ENCODE peak calls at places on chromosomes 2 and 18, in seven cellular contexts. One of them, this sample, is unnamed. For H3K9me3, the result is how much of the 10 kb centered on the place peaks cover.

GRCh38 chr2:59029058-59029457 is 787.9 kb upstream of the FANCL start:
- DNase-seq in HepG2: no peak
- DNase-seq in GM12878: no peak
- DNase-seq in K562: no peak
- DNase-seq in HCT116: no peak
- DNase-seq in SK-N-SH: no peak
- DNase-seq in H1: no peak
- DNase-seq in this sample: no peak

GRCh38 chr2:174004900-174005605 is 39.9 kb upstream of the SP3 start:
- DNase-seq in H1: no peak
- DNase-seq in HCT116: no peak
- DNase-seq in GM12878: no peak
- DNase-seq in K562: no peak
- DNase-seq in SK-N-SH: no peak
- DNase-seq in HepG2: no peak
- DNase-seq in this sample: no peak

GRCh38 chr2:149037851-149038250 is 648 bp upstream of the LYPD6B start:
- DNase-seq in SK-N-SH: peak
- DNase-seq in K562: peak
- DNase-seq in GM12878: no peak
- DNase-seq in H1: no peak
- DNase-seq in HepG2: no peak
- DNase-seq in HCT116: peak
- DNase-seq in this sample: no peak

GRCh38 chr2:56100791-56101312 is 82.9 kb upstream of the CCDC85A start:
- DNase-seq in K562: no peak
- DNase-seq in HCT116: no peak
- DNase-seq in GM12878: no peak
- DNase-seq in H1: no peak
- DNase-seq in HepG2: no peak
- DNase-seq in SK-N-SH: no peak
- DNase-seq in this sample: no peak

GRCh38 chr2:40041983-40042382 is 262.9 kb upstream of the THUMPD2 start:
- DNase-seq in HepG2: no peak
- DNase-seq in H1: no peak
- DNase-seq in K562: no peak
- DNase-seq in HCT116: no peak
- DNase-seq in GM12878: no peak
- DNase-seq in SK-N-SH: no peak
- DNase-seq in this sample: no peak

GRCh38 chr2:54332386-54332785 is 76.4 kb upstream of the TSPYL6 start:
- DNase-seq in SK-N-SH: no peak
- DNase-seq in HCT116: no peak
- DNase-seq in K562: no peak
- DNase-seq in GM12878: no peak
- DNase-seq in H1: no peak
- DNase-seq in HepG2: no peak
- DNase-seq in this sample: no peak

GRCh38 chr18:45755936-45756335 is 32.0 kb downstream of the SLC14A1 start:
- DNase-seq in GM12878: no peak
- DNase-seq in HepG2: no peak
- DNase-seq in HCT116: no peak
- DNase-seq in H1: no peak
- DNase-seq in K562: no peak
- DNase-seq in SK-N-SH: no peak
- DNase-seq in this sample: no peak

GRCh38 chr2:138602166-138602460 is 100.5 kb downstream of the SPOPL start:
- DNase-seq in HCT116: no peak
- DNase-seq in H1: no peak
- DNase-seq in GM12878: no peak
- DNase-seq in HepG2: no peak
- DNase-seq in K562: no peak
- DNase-seq in SK-N-SH: no peak
- DNase-seq in this sample: no peak

GRCh38 chr2:12504443-12504842 is 212.3 kb upstream of the TRIB2 start:
- DNase-seq in HCT116: no peak
- DNase-seq in SK-N-SH: no peak
- DNase-seq in K562: peak
- DNase-seq in GM12878: peak
- DNase-seq in HepG2: no peak
- DNase-seq in H1: no peak
- DNase-seq in this sample: no peak

GRCh38 chr18:77014538-77014937 is 118.0 kb downstream of the MBP start:
- DNase-seq in H1: no peak
- DNase-seq in GM12878: no peak
- DNase-seq in SK-N-SH: no peak
- DNase-seq in HepG2: no peak
- DNase-seq in HCT116: no peak
- DNase-seq in K562: no peak
- DNase-seq in this sample: no peak

GRCh38 chr2:181462032-181462431 is 4.8 kb downstream of the ITGA4 start:
- DNase-seq in H1: no peak
- DNase-seq in HCT116: no peak
- DNase-seq in GM12878: no peak
- DNase-seq in SK-N-SH: no peak
- DNase-seq in K562: no peak
- DNase-seq in HepG2: no peak
- DNase-seq in this sample: no peak

GRCh38 chr2:20213651-20214565 is 11.0 kb downstream of the SDC1 start:
- DNase-seq in HCT116: no peak
- DNase-seq in K562: no peak
- DNase-seq in GM12878: peak
- DNase-seq in H1: no peak
- DNase-seq in SK-N-SH: no peak
- DNase-seq in HepG2: peak
- DNase-seq in this sample: no peak

GRCh38 chr2:233593201-233593600 is 24.2 kb upstream of the UGT1A8 start:
- DNase-seq in H1: no peak
- DNase-seq in HCT116: no peak
- DNase-seq in SK-N-SH: no peak
- DNase-seq in GM12878: peak
- DNase-seq in K562: no peak
- DNase-seq in HepG2: no peak
- DNase-seq in this sample: no peak

GRCh38 chr2:129757915-129758421 is 221.5 kb upstream of the RAB6C start:
- DNase-seq in GM12878: no peak
- DNase-seq in H1: peak
- DNase-seq in SK-N-SH: peak
- DNase-seq in HepG2: no peak
- DNase-seq in HCT116: no peak
- DNase-seq in K562: no peak
- DNase-seq in this sample: no peak

GRCh38 chr2:129760669-129761068 is 218.8 kb upstream of the RAB6C start:
- DNase-seq in HepG2: no peak
- DNase-seq in K562: no peak
- DNase-seq in GM12878: no peak
- DNase-seq in HCT116: no peak
- DNase-seq in SK-N-SH: no peak
- DNase-seq in H1: no peak
- DNase-seq in this sample: no peak

GRCh38 chr2:129758461-129759185 is 220.8 kb upstream of the RAB6C start:
- DNase-seq in HepG2: no peak
- DNase-seq in HCT116: no peak
- DNase-seq in GM12878: no peak
- DNase-seq in H1: no peak
- DNase-seq in SK-N-SH: peak
- DNase-seq in K562: no peak
- DNase-seq in this sample: no peak

GRCh38 chr2:129757366-129757914 is 222.0 kb upstream of the RAB6C start:
- DNase-seq in HepG2: no peak
- DNase-seq in GM12878: no peak
- DNase-seq in K562: no peak
- DNase-seq in H1: no peak
- DNase-seq in SK-N-SH: no peak
- DNase-seq in HCT116: no peak
- DNase-seq in this sample: no peak

GRCh38 chr2:129759186-129760010 is 220.1 kb upstream of the RAB6C start:
- DNase-seq in H1: no peak
- DNase-seq in HepG2: no peak
- DNase-seq in GM12878: no peak
- DNase-seq in HCT116: no peak
- DNase-seq in K562: no peak
- DNase-seq in SK-N-SH: no peak
- DNase-seq in this sample: no peak
- H3K9me3 ChIP-seq in H1: under half
- H3K9me3 ChIP-seq in HepG2: under half
- H3K9me3 ChIP-seq in GM12878: under half
- H3K9me3 ChIP-seq in HCT116: under half
- H3K9me3 ChIP-seq in K562: under half
- H3K9me3 ChIP-seq in SK-N-SH: under half
- H3K9me3 ChIP-seq in this sample: under half

DNA sequence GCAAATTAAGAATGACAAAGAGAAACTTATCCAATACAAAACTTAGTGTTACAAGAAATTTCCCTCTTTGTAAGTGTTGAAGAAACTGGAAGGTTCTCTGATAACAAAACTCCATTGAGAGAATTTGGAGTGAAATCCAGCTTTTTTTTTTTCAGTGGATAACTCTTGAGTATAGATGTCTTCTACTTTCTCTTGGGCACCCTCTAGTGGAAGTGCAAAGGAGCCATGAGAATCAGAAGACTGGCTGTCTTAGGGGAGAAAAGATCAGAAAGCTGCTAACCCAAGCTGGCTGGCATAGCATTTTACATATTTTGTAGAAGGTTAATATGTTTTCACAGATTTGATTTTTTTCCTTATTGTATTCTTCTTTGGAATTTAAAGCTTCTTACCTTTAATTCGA is 138.8 kb upstream of the SATB2 start:
- DNase-seq in K562: peak
- DNase-seq in HCT116: peak
- DNase-seq in H1: no peak
- DNase-seq in GM12878: no peak
- DNase-seq in SK-N-SH: no peak
- DNase-seq in HepG2: peak
- DNase-seq in this sample: peak
- TF ChIP-seq SIN3A in K562: no peak
- TF ChIP-seq SIN3A in HCT116: no peak
- TF ChIP-seq SIN3A in H1: no peak
- TF ChIP-seq SIN3A in GM12878: no peak
- TF ChIP-seq SIN3A in SK-N-SH: no peak
- TF ChIP-seq SIN3A in HepG2: no peak
- TF ChIP-seq SIN3A in this sample: no peak

GRCh38 chr2:3277050-3277747 is 100.4 kb downstream of the EIPR1 start:
- DNase-seq in K562: no peak
- DNase-seq in GM12878: no peak
- DNase-seq in SK-N-SH: no peak
- DNase-seq in HepG2: no peak
- DNase-seq in HCT116: no peak
- DNase-seq in H1: no peak
- DNase-seq in this sample: no peak

GRCh38 chr2:3270095-3270478 is 107.5 kb downstream of the EIPR1 start:
- DNase-seq in K562: no peak
- DNase-seq in HepG2: no peak
- DNase-seq in H1: no peak
- DNase-seq in HCT116: no peak
- DNase-seq in GM12878: no peak
- DNase-seq in SK-N-SH: no peak
- DNase-seq in this sample: no peak

GRCh38 chr2:3268705-3269029 is 109.0 kb downstream of the EIPR1 start:
- DNase-seq in H1: no peak
- DNase-seq in HCT116: no peak
- DNase-seq in K562: no peak
- DNase-seq in HepG2: no peak
- DNase-seq in SK-N-SH: no peak
- DNase-seq in GM12878: no peak
- DNase-seq in this sample: no peak

GRCh38 chr2:3269425-3270094 is 108.1 kb downstream of the EIPR1 start:
- DNase-seq in HCT116: no peak
- DNase-seq in H1: no peak
- DNase-seq in K562: no peak
- DNase-seq in HepG2: no peak
- DNase-seq in SK-N-SH: no peak
- DNase-seq in GM12878: no peak
- DNase-seq in this sample: no peak

DNA sequence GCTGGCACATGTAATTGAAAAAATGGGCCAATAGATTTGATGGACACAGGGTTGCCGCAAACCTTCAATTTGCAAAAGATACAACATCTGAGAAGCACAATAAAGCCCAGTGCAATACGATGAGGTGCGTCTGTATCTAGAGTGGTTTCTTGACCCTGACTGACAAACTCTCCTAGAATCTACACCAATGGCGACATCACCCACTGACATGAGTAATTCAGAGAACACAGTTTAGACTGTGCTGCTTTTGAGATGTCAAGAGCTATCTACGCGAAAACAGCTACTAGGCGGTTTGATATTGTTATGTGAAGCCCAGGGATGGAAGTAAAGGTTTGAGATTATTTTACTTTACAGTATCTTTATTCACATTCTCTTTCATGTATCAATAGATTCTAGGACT is 104.9 kb downstream of the EIPR1 start:
- DNase-seq in HCT116: no peak
- DNase-seq in SK-N-SH: no peak
- DNase-seq in H1: no peak
- DNase-seq in HepG2: no peak
- DNase-seq in K562: no peak
- DNase-seq in GM12878: no peak
- DNase-seq in this sample: no peak
- H3K9me3 ChIP-seq in HCT116: under half
- H3K9me3 ChIP-seq in SK-N-SH: under half
- H3K9me3 ChIP-seq in H1: under half
- H3K9me3 ChIP-seq in HepG2: under half
- H3K9me3 ChIP-seq in K562: under half
- H3K9me3 ChIP-seq in GM12878: under half
- H3K9me3 ChIP-seq in this sample: under half

GRCh38 chr2:36367497-36368353 is 12.1 kb downstream of the CRIM1 start:
- DNase-seq in GM12878: no peak
- DNase-seq in K562: no peak
- DNase-seq in SK-N-SH: no peak
- DNase-seq in H1: no peak
- DNase-seq in HepG2: peak
- DNase-seq in HCT116: no peak
- DNase-seq in this sample: no peak
- TF ChIP-seq SIN3A in GM12878: no peak
- TF ChIP-seq SIN3A in K562: no peak
- TF ChIP-seq SIN3A in SK-N-SH: no peak
- TF ChIP-seq SIN3A in H1: no peak
- TF ChIP-seq SIN3A in HepG2: no peak
- TF ChIP-seq SIN3A in HCT116: no peak
- TF ChIP-seq SIN3A in this sample: no peak

DNA sequence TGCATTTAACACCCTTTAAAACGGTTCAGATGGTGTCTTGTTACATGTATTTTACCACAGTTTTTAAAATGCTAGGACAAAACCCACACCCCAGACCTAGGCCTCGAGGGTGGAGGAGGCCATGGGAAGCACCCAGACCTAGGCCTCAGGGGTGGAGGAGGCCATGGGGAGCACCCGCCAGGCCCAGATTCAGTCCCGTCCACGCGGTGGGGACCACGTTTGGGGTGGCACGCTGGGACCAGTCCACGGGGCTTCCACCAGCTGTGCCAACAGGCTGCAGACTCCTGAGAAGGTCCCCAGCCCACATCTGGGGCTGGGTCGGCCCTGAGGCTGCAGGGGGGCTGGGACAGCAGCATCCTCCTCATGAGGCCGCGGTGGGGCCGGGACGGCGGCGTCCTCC is 63.4 kb downstream of the SLC66A2 start:
- DNase-seq in HCT116: no peak
- DNase-seq in K562: no peak
- DNase-seq in GM12878: no peak
- DNase-seq in HepG2: no peak
- DNase-seq in SK-N-SH: no peak
- DNase-seq in H1: no peak
- DNase-seq in this sample: no peak
- H3K9me3 ChIP-seq in HCT116: under half
- H3K9me3 ChIP-seq in K562: under half
- H3K9me3 ChIP-seq in GM12878: under half
- H3K9me3 ChIP-seq in HepG2: under half
- H3K9me3 ChIP-seq in SK-N-SH: under half
- H3K9me3 ChIP-seq in H1: under half
- H3K9me3 ChIP-seq in this sample: under half

GRCh38 chr2:218691234-218691633 is 19.3 kb downstream of the STK36 start:
- DNase-seq in K562: no peak
- DNase-seq in SK-N-SH: no peak
- DNase-seq in H1: no peak
- DNase-seq in HCT116: no peak
- DNase-seq in HepG2: no peak
- DNase-seq in GM12878: no peak
- DNase-seq in this sample: no peak
- TF ChIP-seq SIN3A in K562: no peak
- TF ChIP-seq SIN3A in SK-N-SH: no peak
- TF ChIP-seq SIN3A in H1: no peak
- TF ChIP-seq SIN3A in HCT116: no peak
- TF ChIP-seq SIN3A in HepG2: no peak
- TF ChIP-seq SIN3A in GM12878: no peak
- TF ChIP-seq SIN3A in this sample: no peak

This sample was measured in Panc1.